ENCODE peak calls at places on chromosomes 4 and X, in four cellular contexts. R, Z, I and D are unnamed samples.

GRCh38 chr4:36613999-36614398 is 332.6 kb downstream of the DTHD1 start:
- DNase-seq in R (no peak), Z (no peak), I (no peak), D (no peak)

GRCh38 chr4:100849319-100849718 is 331.5 kb upstream of the EMCN start:
- DNase-seq in R (no peak), Z (no peak), I (no peak), D (no peak)

GRCh38 chr4:77358315-77358928 is 201.4 kb downstream of the CCNG2 start:
- DNase-seq in R (peak; percentile 37), Z (peak; percentile 73), I (peak; percentile 40), D (peak; percentile 50)

GRCh38 chrX:104156630-104157529 is at the start of gene SLC25A53:
- DNase-seq in R (peak; percentile 79), Z (peak; percentile 86), I (peak; percentile 71), D (peak; percentile 93)

GRCh38 chrX:40173662-40174593 is 76.2 kb upstream of the BCOR start:
- DNase-seq in R (no peak), Z (peak; percentile 55), I (no peak), D (no peak)

GRCh38 chr4:128322986-128323385 is 35.4 kb upstream of the PGRMC2 start:
- DNase-seq in R (peak; percentile 85), Z (no peak), I (peak; percentile 89), D (no peak)

GRCh38 chr4:74455361-74456055 is 10.6 kb downstream of the AREG start:
- DNase-seq in R (no peak), Z (no peak), I (no peak), D (no peak)

GRCh38 chr4:6668391-6668790 is 25.3 kb upstream of the S100P start:
- DNase-seq in R (peak; percentile 62), Z (no peak), I (peak; percentile 80), D (no peak)

GRCh38 chr4:138255917-138256597 is 13.9 kb upstream of the SLC7A11 start:
- DNase-seq in R (no peak), Z (no peak), I (no peak), D (no peak)

GRCh38 chr4:182826391-182826790 is 90.8 kb downstream of the DCTD start:
- DNase-seq in R (no peak), Z (no peak), I (no peak), D (no peak)
- H3K4me2 ChIP-seq in R (no peak overlapping the region), Z (no peak overlapping the region), I (no peak overlapping the region), D (no peak overlapping the region)

GRCh38 chrX:107672955-107673378 is 44.7 kb downstream of the PRPS1 start:
- DNase-seq in R (peak; percentile 66), Z (peak; percentile 73), I (peak; percentile 56), D (peak; percentile 93)

GRCh38 chrX:107674480-107675364 is 46.4 kb downstream of the PRPS1 start:
- DNase-seq in R (peak; percentile 63), Z (no peak), I (no peak), D (peak; percentile 70)

GRCh38 chrX:107675365-107675654 is 47.0 kb downstream of the PRPS1 start:
- DNase-seq in R (no peak), Z (no peak), I (no peak), D (no peak)

GRCh38 chrX:107673933-107674479 is 45.7 kb downstream of the PRPS1 start:
- DNase-seq in R (peak; percentile 77), Z (peak; percentile 36), I (no peak), D (peak; percentile 90)

GRCh38 chrX:107673401-107673800 is 45.1 kb downstream of the PRPS1 start:
- DNase-seq in R (no peak), Z (no peak), I (no peak), D (no peak)
- H3K4me2 ChIP-seq in R (peak overlapping the region; percentile 10), Z (no peak overlapping the region), I (no peak overlapping the region), D (peak overlapping the region; percentile 59)

GRCh38 chr4:48047421-48047844 is 30.9 kb downstream of the NIPAL1 start:
- DNase-seq in R (no peak), Z (no peak), I (no peak), D (peak; percentile 90)
- H3K4me2 ChIP-seq in R (no peak overlapping the region), Z (no peak overlapping the region), I (no peak overlapping the region), D (peak overlapping the region; percentile 78)

GRCh38 chr4:118911162-118911791 is 22.6 kb downstream of the SYNPO2 start:
- DNase-seq in R (no peak), Z (no peak), I (peak; percentile 78), D (no peak)
- H3K4me2 ChIP-seq in R (no peak overlapping the region), Z (no peak overlapping the region), I (peak overlapping the region; percentile 66), D (no peak overlapping the region)

GRCh38 chr4:98932539-98932938 is 3.6 kb upstream of the EIF4E start:
- DNase-seq in R (peak; percentile 47), Z (no peak), I (peak; percentile 69), D (peak; percentile 70)
- H3K4me2 ChIP-seq in R (no peak overlapping the region), Z (no peak overlapping the region), I (no peak overlapping the region), D (no peak overlapping the region)

GRCh38 chrX:109283870-109284269 is 198.0 kb downstream of the GUCY2F start:
- DNase-seq in R (no peak), Z (no peak), I (no peak), D (no peak)

GRCh38 chrX:109281478-109282275 is 200.2 kb downstream of the GUCY2F start:
- DNase-seq in R (peak; percentile 5), Z (peak; percentile 8), I (no peak), D (no peak)
- H3K4me2 ChIP-seq in R (no peak overlapping the region), Z (no peak overlapping the region), I (no peak overlapping the region), D (no peak overlapping the region)

DNA sequence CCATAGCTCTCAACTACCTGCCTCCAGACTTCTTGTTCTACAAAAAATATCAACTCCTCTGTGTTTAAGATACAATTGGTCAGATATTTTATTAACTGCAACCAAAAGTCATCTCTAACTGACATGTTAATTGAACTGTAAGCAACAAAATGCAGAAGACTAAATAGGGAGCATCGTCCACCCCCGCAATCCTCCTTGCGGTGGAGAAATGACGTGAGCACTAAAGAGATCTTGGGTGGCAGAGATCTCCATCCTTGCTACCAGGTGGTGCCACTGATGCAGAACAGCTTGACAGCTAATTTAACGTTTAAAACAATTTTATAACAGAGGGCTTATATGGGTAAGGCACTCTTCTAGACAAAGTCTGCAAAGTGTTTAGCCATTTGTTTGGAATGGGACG is 164.4 kb upstream of the FTHL17 start:
- DNase-seq in R (no peak), Z (no peak), I (no peak), D (no peak)
- H3K4me2 ChIP-seq in R (no peak overlapping the region), Z (no peak overlapping the region), I (no peak overlapping the region), D (no peak overlapping the region)